ENCODE peak calls at places on chromosomes 4 and X, in six cellular contexts. One of them, this sample, is unnamed.

GRCh38 chrX:96004386-96004785 is 680.3 kb upstream of the DIAPH2 start:
- DNase-seq in SK-N-SH: no peak
- DNase-seq in endothelial cell: no peak
- DNase-seq in AG08395: no peak
- DNase-seq in stimulated activated naive CD8-positive, alpha-beta T cell treated with anti-CD3 and anti-CD28 coated beads, Interleukin-15, Interleukin-2, amounts not matched to agents 100 U/mL and 50 U/mL, for 24 hours: no peak
- DNase-seq in IMR-90: peak
- DNase-seq in this sample: no peak

GRCh38 chr4:3135155-3136011 is 60.9 kb downstream of the HTT start:
- DNase-seq in SK-N-SH: no peak
- DNase-seq in endothelial cell: no peak
- DNase-seq in AG08395: no peak
- DNase-seq in stimulated activated naive CD8-positive, alpha-beta T cell treated with anti-CD3 and anti-CD28 coated beads, Interleukin-15, Interleukin-2, amounts not matched to agents 100 U/mL and 50 U/mL, for 24 hours: no peak
- DNase-seq in IMR-90: no peak
- DNase-seq in this sample: no peak

GRCh38 chr4:46270986-46271596 is 118.8 kb downstream of the GABRA2 start:
- DNase-seq in SK-N-SH: peak
- DNase-seq in endothelial cell: no peak
- DNase-seq in AG08395: no peak
- DNase-seq in stimulated activated naive CD8-positive, alpha-beta T cell treated with anti-CD3 and anti-CD28 coated beads, Interleukin-15, Interleukin-2, amounts not matched to agents 100 U/mL and 50 U/mL, for 24 hours: no peak
- DNase-seq in IMR-90: peak
- DNase-seq in this sample: peak

GRCh38 chr4:73221734-73222133 is 36.9 kb downstream of the ANKRD17 start:
- DNase-seq in SK-N-SH: no peak
- DNase-seq in endothelial cell: no peak
- DNase-seq in AG08395: no peak
- DNase-seq in stimulated activated naive CD8-positive, alpha-beta T cell treated with anti-CD3 and anti-CD28 coated beads, Interleukin-15, Interleukin-2, amounts not matched to agents 100 U/mL and 50 U/mL, for 24 hours: no peak
- DNase-seq in IMR-90: no peak
- DNase-seq in this sample: no peak

GRCh38 chr4:105990933-105991332 is 95.7 kb downstream of the NPNT start:
- DNase-seq in SK-N-SH: peak
- DNase-seq in endothelial cell: no peak
- DNase-seq in AG08395: peak
- DNase-seq in stimulated activated naive CD8-positive, alpha-beta T cell treated with anti-CD3 and anti-CD28 coated beads, Interleukin-15, Interleukin-2, amounts not matched to agents 100 U/mL and 50 U/mL, for 24 hours: no peak
- DNase-seq in IMR-90: peak
- DNase-seq in this sample: no peak

GRCh38 chr4:147851135-147851534 is 119.2 kb downstream of the ARHGAP10 start:
- DNase-seq in SK-N-SH: no peak
- DNase-seq in endothelial cell: no peak
- DNase-seq in AG08395: no peak
- DNase-seq in stimulated activated naive CD8-positive, alpha-beta T cell treated with anti-CD3 and anti-CD28 coated beads, Interleukin-15, Interleukin-2, amounts not matched to agents 100 U/mL and 50 U/mL, for 24 hours: no peak
- DNase-seq in IMR-90: no peak
- DNase-seq in this sample: no peak

GRCh38 chr4:168797176-168797575 is 212.9 kb downstream of the CBR4 start:
- DNase-seq in SK-N-SH: no peak
- DNase-seq in endothelial cell: no peak
- DNase-seq in AG08395: peak
- DNase-seq in stimulated activated naive CD8-positive, alpha-beta T cell treated with anti-CD3 and anti-CD28 coated beads, Interleukin-15, Interleukin-2, amounts not matched to agents 100 U/mL and 50 U/mL, for 24 hours: no peak
- DNase-seq in IMR-90: peak
- DNase-seq in this sample: no peak

GRCh38 chrX:96721398-96721797 is 36.8 kb downstream of the DIAPH2 start:
- DNase-seq in SK-N-SH: no peak
- DNase-seq in endothelial cell: no peak
- DNase-seq in AG08395: no peak
- DNase-seq in stimulated activated naive CD8-positive, alpha-beta T cell treated with anti-CD3 and anti-CD28 coated beads, Interleukin-15, Interleukin-2, amounts not matched to agents 100 U/mL and 50 U/mL, for 24 hours: no peak
- DNase-seq in IMR-90: peak
- DNase-seq in this sample: no peak